ENCODE peak calls at places on chromosome 19, in seven cellular contexts. One of them, this sample, is unnamed. For H3K4me1, the result is how much of the 10 kb centered on the place peaks cover.

GRCh38 chr19:18153555-18154134 is 682 bp downstream of the PIK3R2 start:
- DNase-seq in adrenal gland: peak
- DNase-seq in endodermal cell: no peak
- DNase-seq in CD4-positive, CD25-positive, alpha-beta regulatory T cell: peak
- DNase-seq in A549: no peak
- DNase-seq in stomach: no peak
- DNase-seq in neural progenitor cell: peak
- DNase-seq in this sample: no peak

GRCh38 chr19:16404396-16404795 is 67.4 kb downstream of the EPS15L1 start:
- DNase-seq in adrenal gland: no peak
- DNase-seq in endodermal cell: no peak
- DNase-seq in CD4-positive, CD25-positive, alpha-beta regulatory T cell: no peak
- DNase-seq in A549: no peak
- DNase-seq in stomach: no peak
- DNase-seq in neural progenitor cell: no peak
- DNase-seq in this sample: no peak

GRCh38 chr19:17240062-17240854 is 5.5 kb downstream of the NR2F6 start:
- DNase-seq in adrenal gland: no peak
- DNase-seq in endodermal cell: peak
- DNase-seq in CD4-positive, CD25-positive, alpha-beta regulatory T cell: no peak
- DNase-seq in A549: no peak
- DNase-seq in stomach: peak
- DNase-seq in neural progenitor cell: no peak
- DNase-seq in this sample: no peak

GRCh38 chr19:19672816-19673215 is 4.2 kb downstream of the ZNF101 start:
- DNase-seq in adrenal gland: no peak
- DNase-seq in endodermal cell: no peak
- DNase-seq in CD4-positive, CD25-positive, alpha-beta regulatory T cell: no peak
- DNase-seq in A549: no peak
- DNase-seq in stomach: no peak
- DNase-seq in neural progenitor cell: no peak
- DNase-seq in this sample: no peak

GRCh38 chr19:49436381-49437017 is 4.8 kb downstream of the SLC17A7 start:
- DNase-seq in adrenal gland: no peak
- DNase-seq in endodermal cell: peak
- DNase-seq in CD4-positive, CD25-positive, alpha-beta regulatory T cell: no peak
- DNase-seq in A549: no peak
- DNase-seq in stomach: no peak
- DNase-seq in neural progenitor cell: peak
- DNase-seq in this sample: no peak

GRCh38 chr19:43465468-43466120 is at the start of gene LYPD3:
- DNase-seq in adrenal gland: peak
- DNase-seq in endodermal cell: peak
- DNase-seq in CD4-positive, CD25-positive, alpha-beta regulatory T cell: no peak
- DNase-seq in A549: no peak
- DNase-seq in stomach: peak
- DNase-seq in neural progenitor cell: peak
- DNase-seq in this sample: no peak

GRCh38 chr19:34471906-34472305 is 9.7 kb upstream of the WTIP start:
- DNase-seq in adrenal gland: no peak
- DNase-seq in endodermal cell: no peak
- DNase-seq in CD4-positive, CD25-positive, alpha-beta regulatory T cell: no peak
- DNase-seq in A549: no peak
- DNase-seq in stomach: peak
- DNase-seq in neural progenitor cell: no peak
- DNase-seq in this sample: no peak

GRCh38 chr19:10061717-10062310 is 24.3 kb upstream of the SHFL start:
- DNase-seq in adrenal gland: no peak
- DNase-seq in endodermal cell: peak
- DNase-seq in CD4-positive, CD25-positive, alpha-beta regulatory T cell: no peak
- DNase-seq in A549: no peak
- DNase-seq in stomach: no peak
- DNase-seq in neural progenitor cell: peak
- DNase-seq in this sample: no peak

GRCh38 chr19:51292971-51293370 is 18.5 kb upstream of the IGLON5 start:
- DNase-seq in adrenal gland: no peak
- DNase-seq in endodermal cell: peak
- DNase-seq in CD4-positive, CD25-positive, alpha-beta regulatory T cell: no peak
- DNase-seq in A549: no peak
- DNase-seq in stomach: no peak
- DNase-seq in neural progenitor cell: peak
- DNase-seq in this sample: no peak

GRCh38 chr19:48169974-48170803 is at the start of the genes LIG1 and ZSWIM9:
- DNase-seq in adrenal gland: peak
- DNase-seq in endodermal cell: peak
- DNase-seq in CD4-positive, CD25-positive, alpha-beta regulatory T cell: peak
- DNase-seq in A549: peak
- DNase-seq in stomach: peak
- DNase-seq in neural progenitor cell: peak
- DNase-seq in this sample: peak

GRCh38 chr19:24051516-24051915 is 35.5 kb upstream of the ZNF254 start:
- DNase-seq in adrenal gland: no peak
- DNase-seq in endodermal cell: no peak
- DNase-seq in CD4-positive, CD25-positive, alpha-beta regulatory T cell: no peak
- DNase-seq in A549: no peak
- DNase-seq in stomach: no peak
- DNase-seq in neural progenitor cell: no peak
- DNase-seq in this sample: no peak

GRCh38 chr19:48487944-48488343 is 18.8 kb downstream of the CYTH2 start:
- DNase-seq in adrenal gland: peak
- DNase-seq in endodermal cell: no peak
- DNase-seq in CD4-positive, CD25-positive, alpha-beta regulatory T cell: no peak
- DNase-seq in A549: peak
- DNase-seq in stomach: peak
- DNase-seq in neural progenitor cell: no peak
- DNase-seq in this sample: peak

GRCh38 chr19:14112809-14113385 is 4.7 kb downstream of the PRKACA start:
- DNase-seq in adrenal gland: peak
- DNase-seq in endodermal cell: no peak
- DNase-seq in CD4-positive, CD25-positive, alpha-beta regulatory T cell: no peak
- DNase-seq in A549: no peak
- DNase-seq in stomach: no peak
- DNase-seq in neural progenitor cell: no peak
- DNase-seq in this sample: no peak

GRCh38 chr19:14112051-14112808 is 5.3 kb downstream of the PRKACA start:
- DNase-seq in adrenal gland: no peak
- DNase-seq in endodermal cell: no peak
- DNase-seq in CD4-positive, CD25-positive, alpha-beta regulatory T cell: no peak
- DNase-seq in A549: no peak
- DNase-seq in stomach: no peak
- DNase-seq in neural progenitor cell: no peak
- DNase-seq in this sample: no peak

GRCh38 chr19:14114854-14115253 is 2.7 kb downstream of the PRKACA start:
- DNase-seq in adrenal gland: peak
- DNase-seq in endodermal cell: peak
- DNase-seq in CD4-positive, CD25-positive, alpha-beta regulatory T cell: peak
- DNase-seq in A549: peak
- DNase-seq in stomach: peak
- DNase-seq in neural progenitor cell: peak
- DNase-seq in this sample: no peak

GRCh38 chr19:14114439-14114838 is 3.1 kb downstream of the PRKACA start:
- DNase-seq in adrenal gland: no peak
- DNase-seq in endodermal cell: no peak
- DNase-seq in CD4-positive, CD25-positive, alpha-beta regulatory T cell: no peak
- DNase-seq in A549: no peak
- DNase-seq in stomach: no peak
- DNase-seq in neural progenitor cell: no peak
- DNase-seq in this sample: no peak

DNA sequence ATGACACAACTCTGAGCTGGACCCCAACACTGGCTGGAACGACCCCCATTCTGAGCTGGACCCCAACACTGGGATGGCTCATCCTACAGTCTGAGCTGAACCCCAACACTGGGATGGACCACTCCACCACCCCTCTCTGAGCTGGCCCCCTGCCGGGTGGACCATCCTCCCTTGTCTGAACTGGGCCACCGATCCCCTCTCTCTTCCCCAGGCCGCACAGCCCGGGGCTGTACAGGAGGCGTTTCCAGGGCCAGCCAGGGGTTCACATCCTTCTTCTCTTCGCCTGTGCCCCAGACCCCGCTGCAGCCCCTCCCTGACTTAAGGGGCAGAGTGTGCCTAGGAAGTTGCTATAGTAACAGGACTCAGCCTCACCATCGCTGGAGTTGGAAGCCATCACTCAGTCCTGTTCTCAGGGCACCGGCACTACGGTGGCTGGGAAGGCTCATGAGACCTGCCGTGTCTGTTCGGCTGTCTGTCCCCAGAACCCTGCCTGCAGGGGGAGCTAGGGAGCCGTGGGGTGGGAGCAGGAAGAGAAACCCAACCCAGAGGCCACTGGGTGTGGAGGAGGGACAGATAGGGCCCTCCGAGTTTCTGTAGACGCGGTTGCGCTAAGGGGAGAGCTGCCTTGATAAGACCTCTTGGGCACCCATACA is 3.7 kb downstream of the PRKACA start:
- DNase-seq in adrenal gland: peak
- DNase-seq in endodermal cell: peak
- DNase-seq in CD4-positive, CD25-positive, alpha-beta regulatory T cell: no peak
- DNase-seq in A549: no peak
- DNase-seq in stomach: no peak
- DNase-seq in neural progenitor cell: no peak
- DNase-seq in this sample: no peak
- H3K27ac ChIP-seq in adrenal gland: peak
- H3K27ac ChIP-seq in endodermal cell: no peak
- H3K27ac ChIP-seq in CD4-positive, CD25-positive, alpha-beta regulatory T cell: no peak
- H3K27ac ChIP-seq in A549: no peak
- H3K27ac ChIP-seq in stomach: peak
- H3K27ac ChIP-seq in neural progenitor cell: no peak
- H3K27ac ChIP-seq in this sample: no peak

GRCh38 chr19:42068361-42068755 is 1.6 kb downstream of the GRIK5 start:
- DNase-seq in adrenal gland: no peak
- DNase-seq in endodermal cell: no peak
- DNase-seq in CD4-positive, CD25-positive, alpha-beta regulatory T cell: no peak
- DNase-seq in A549: no peak
- DNase-seq in stomach: no peak
- DNase-seq in neural progenitor cell: no peak
- DNase-seq in this sample: no peak
- H3K4me3 ChIP-seq in adrenal gland: no peak
- H3K4me3 ChIP-seq in endodermal cell: peak
- H3K4me3 ChIP-seq in CD4-positive, CD25-positive, alpha-beta regulatory T cell: no peak
- H3K4me3 ChIP-seq in A549: no peak
- H3K4me3 ChIP-seq in stomach: peak
- H3K4me3 ChIP-seq in neural progenitor cell: peak
- H3K4me3 ChIP-seq in this sample: no peak

GRCh38 chr19:1257475-1258160 is 9.2 kb downstream of the MIDN start:
- DNase-seq in adrenal gland: no peak
- DNase-seq in endodermal cell: no peak
- DNase-seq in CD4-positive, CD25-positive, alpha-beta regulatory T cell: no peak
- DNase-seq in A549: no peak
- DNase-seq in stomach: no peak
- DNase-seq in neural progenitor cell: no peak
- DNase-seq in this sample: no peak
- H3K4me1 ChIP-seq in adrenal gland: half or more
- H3K4me1 ChIP-seq in endodermal cell: under half
- H3K4me1 ChIP-seq in CD4-positive, CD25-positive, alpha-beta regulatory T cell: half or more
- H3K4me1 ChIP-seq in A549: half or more
- H3K4me1 ChIP-seq in stomach: half or more
- H3K4me1 ChIP-seq in neural progenitor cell: under half
- H3K4me1 ChIP-seq in this sample: half or more

GRCh38 chr19:2724148-2724557 is 3.0 kb upstream of the DIRAS1 start:
- DNase-seq in adrenal gland: no peak
- DNase-seq in endodermal cell: no peak
- DNase-seq in CD4-positive, CD25-positive, alpha-beta regulatory T cell: no peak
- DNase-seq in A549: no peak
- DNase-seq in stomach: no peak
- DNase-seq in neural progenitor cell: no peak
- DNase-seq in this sample: no peak
- H3K27ac ChIP-seq in adrenal gland: no peak
- H3K27ac ChIP-seq in endodermal cell: no peak
- H3K27ac ChIP-seq in CD4-positive, CD25-positive, alpha-beta regulatory T cell: no peak
- H3K27ac ChIP-seq in A549: no peak
- H3K27ac ChIP-seq in stomach: peak
- H3K27ac ChIP-seq in neural progenitor cell: no peak
- H3K27ac ChIP-seq in this sample: no peak